ENCODE peak calls at places on chromosomes 5 and 9, in ten cellular contexts. One of them, this sample, is unnamed.
A peak's percentile ranks its signal among the peaks of the same experiment; 100 is the strongest.

GRCh38 chr5:159913048-159913447 is 3.2 kb upstream of the ADRA1B start:
- DNase-seq in GM23248: peak; percentile 88
- DNase-seq in progenitor cell of endocrine pancreas: no peak
- DNase-seq in astrocyte of the spinal cord: peak; percentile 85
- DNase-seq in posterior vena cava: no peak
- DNase-seq in stimulated activated CD8-positive, alpha-beta memory T cell treated with anti-CD3 and anti-CD28 coated beads, Interleukin-15, amount 100 ng/mL, for 4 hours: no peak
- DNase-seq in M059J: peak; percentile 96
- DNase-seq in AML-193: no peak
- DNase-seq in H4: no peak
- DNase-seq in EL: peak; percentile 91
- DNase-seq in this sample: no peak

GRCh38 chr9:136550439-136551085 is 4.7 kb upstream of the NOTCH1 start:
- DNase-seq in astrocyte of the spinal cord: no peak
- DNase-seq in H4: no peak
- DNase-seq in progenitor cell of endocrine pancreas: no peak
- DNase-seq in GM23248: no peak
- DNase-seq in EL: no peak
- DNase-seq in stimulated activated CD8-positive, alpha-beta memory T cell treated with anti-CD3 and anti-CD28 coated beads, Interleukin-15, amount 100 ng/mL, for 4 hours: no peak
- DNase-seq in posterior vena cava: no peak
- DNase-seq in AML-193: no peak
- DNase-seq in M059J: no peak
- DNase-seq in this sample: no peak

GRCh38 chr5:142433526-142434321 is 108.9 kb upstream of the SPRY4 start:
- DNase-seq in GM23248: peak; percentile 57
- DNase-seq in EL: peak; percentile 18
- DNase-seq in posterior vena cava: no peak
- DNase-seq in M059J: peak; percentile 58
- DNase-seq in astrocyte of the spinal cord: peak; percentile 77
- DNase-seq in stimulated activated CD8-positive, alpha-beta memory T cell treated with anti-CD3 and anti-CD28 coated beads, Interleukin-15, amount 100 ng/mL, for 4 hours: no peak
- DNase-seq in AML-193: no peak
- DNase-seq in progenitor cell of endocrine pancreas: no peak
- DNase-seq in H4: no peak
- DNase-seq in this sample: no peak

GRCh38 chr9:3526903-3527652 is 1.3 kb upstream of the RFX3 start:
- DNase-seq in M059J: peak; percentile 41
- DNase-seq in GM23248: peak; percentile 47
- DNase-seq in H4: no peak
- DNase-seq in EL: peak; percentile 30
- DNase-seq in AML-193: no peak
- DNase-seq in astrocyte of the spinal cord: no peak
- DNase-seq in posterior vena cava: no peak
- DNase-seq in stimulated activated CD8-positive, alpha-beta memory T cell treated with anti-CD3 and anti-CD28 coated beads, Interleukin-15, amount 100 ng/mL, for 4 hours: no peak
- DNase-seq in progenitor cell of endocrine pancreas: no peak
- DNase-seq in this sample: peak; percentile 34

GRCh38 chr9:137390553-137391410 is 32.2 kb downstream of the EXD3 start:
- DNase-seq in progenitor cell of endocrine pancreas: no peak
- DNase-seq in astrocyte of the spinal cord: no peak
- DNase-seq in stimulated activated CD8-positive, alpha-beta memory T cell treated with anti-CD3 and anti-CD28 coated beads, Interleukin-15, amount 100 ng/mL, for 4 hours: no peak
- DNase-seq in GM23248: no peak
- DNase-seq in AML-193: no peak
- DNase-seq in H4: no peak
- DNase-seq in M059J: no peak
- DNase-seq in EL: no peak
- DNase-seq in posterior vena cava: no peak
- DNase-seq in this sample: no peak

GRCh38 chr5:179404321-179405053 is 59.2 kb upstream of the ADAMTS2 start:
- DNase-seq in EL: peak; percentile 23
- DNase-seq in progenitor cell of endocrine pancreas: no peak
- DNase-seq in stimulated activated CD8-positive, alpha-beta memory T cell treated with anti-CD3 and anti-CD28 coated beads, Interleukin-15, amount 100 ng/mL, for 4 hours: no peak
- DNase-seq in H4: no peak
- DNase-seq in astrocyte of the spinal cord: no peak
- DNase-seq in AML-193: no peak
- DNase-seq in GM23248: peak; percentile 51
- DNase-seq in posterior vena cava: peak; percentile 70
- DNase-seq in M059J: no peak
- DNase-seq in this sample: peak; percentile 68

GRCh38 chr9:108049026-108049591 is 559.5 kb upstream of the KLF4 start:
- DNase-seq in AML-193: no peak
- DNase-seq in H4: peak; percentile 96
- DNase-seq in posterior vena cava: no peak
- DNase-seq in progenitor cell of endocrine pancreas: no peak
- DNase-seq in M059J: peak; percentile 95
- DNase-seq in EL: peak; percentile 95
- DNase-seq in GM23248: peak; percentile 94
- DNase-seq in stimulated activated CD8-positive, alpha-beta memory T cell treated with anti-CD3 and anti-CD28 coated beads, Interleukin-15, amount 100 ng/mL, for 4 hours: no peak
- DNase-seq in astrocyte of the spinal cord: peak; percentile 95
- DNase-seq in this sample: no peak

GRCh38 chr5:1836176-1836890 is 35.1 kb downstream of the NDUFS6 start:
- DNase-seq in progenitor cell of endocrine pancreas: no peak
- DNase-seq in GM23248: no peak
- DNase-seq in posterior vena cava: peak; percentile 54
- DNase-seq in AML-193: no peak
- DNase-seq in M059J: no peak
- DNase-seq in EL: no peak
- DNase-seq in stimulated activated CD8-positive, alpha-beta memory T cell treated with anti-CD3 and anti-CD28 coated beads, Interleukin-15, amount 100 ng/mL, for 4 hours: no peak
- DNase-seq in H4: no peak
- DNase-seq in astrocyte of the spinal cord: no peak
- DNase-seq in this sample: no peak

GRCh38 chr9:5719546-5719945 is 90.6 kb downstream of the RIC1 start:
- DNase-seq in progenitor cell of endocrine pancreas: no peak
- DNase-seq in posterior vena cava: no peak
- DNase-seq in stimulated activated CD8-positive, alpha-beta memory T cell treated with anti-CD3 and anti-CD28 coated beads, Interleukin-15, amount 100 ng/mL, for 4 hours: no peak
- DNase-seq in H4: no peak
- DNase-seq in AML-193: no peak
- DNase-seq in M059J: peak; percentile 23
- DNase-seq in GM23248: peak; percentile 19
- DNase-seq in EL: peak; percentile 38
- DNase-seq in astrocyte of the spinal cord: no peak
- DNase-seq in this sample: no peak

GRCh38 chr5:153659337-153659736 is 168.9 kb downstream of the GRIA1 start:
- DNase-seq in AML-193: no peak
- DNase-seq in posterior vena cava: no peak
- DNase-seq in H4: no peak
- DNase-seq in M059J: peak; percentile 61
- DNase-seq in GM23248: peak; percentile 82
- DNase-seq in astrocyte of the spinal cord: peak; percentile 76
- DNase-seq in progenitor cell of endocrine pancreas: no peak
- DNase-seq in stimulated activated CD8-positive, alpha-beta memory T cell treated with anti-CD3 and anti-CD28 coated beads, Interleukin-15, amount 100 ng/mL, for 4 hours: no peak
- DNase-seq in EL: peak; percentile 90
- DNase-seq in this sample: no peak

GRCh38 chr5:178131446-178131996 is 707 bp downstream of the RMND5B start:
- DNase-seq in stimulated activated CD8-positive, alpha-beta memory T cell treated with anti-CD3 and anti-CD28 coated beads, Interleukin-15, amount 100 ng/mL, for 4 hours: no peak
- DNase-seq in GM23248: peak; percentile 20
- DNase-seq in astrocyte of the spinal cord: no peak
- DNase-seq in posterior vena cava: no peak
- DNase-seq in EL: no peak
- DNase-seq in AML-193: no peak
- DNase-seq in H4: no peak
- DNase-seq in progenitor cell of endocrine pancreas: no peak
- DNase-seq in M059J: no peak
- DNase-seq in this sample: no peak

GRCh38 chr9:128115187-128116103 is 12.1 kb downstream of the PTGES2 start:
- DNase-seq in EL: no peak
- DNase-seq in H4: no peak
- DNase-seq in AML-193: no peak
- DNase-seq in stimulated activated CD8-positive, alpha-beta memory T cell treated with anti-CD3 and anti-CD28 coated beads, Interleukin-15, amount 100 ng/mL, for 4 hours: no peak
- DNase-seq in posterior vena cava: peak; percentile 65
- DNase-seq in progenitor cell of endocrine pancreas: no peak
- DNase-seq in astrocyte of the spinal cord: no peak
- DNase-seq in GM23248: no peak
- DNase-seq in M059J: no peak
- DNase-seq in this sample: no peak

GRCh38 chr5:139147743-139148079 is 50.5 kb downstream of the SIL1 start:
- DNase-seq in posterior vena cava: peak; percentile 82
- DNase-seq in progenitor cell of endocrine pancreas: no peak
- DNase-seq in H4: peak; percentile 60
- DNase-seq in astrocyte of the spinal cord: peak; percentile 77
- DNase-seq in M059J: peak; percentile 87
- DNase-seq in EL: peak; percentile 75
- DNase-seq in AML-193: no peak
- DNase-seq in GM23248: peak; percentile 77
- DNase-seq in stimulated activated CD8-positive, alpha-beta memory T cell treated with anti-CD3 and anti-CD28 coated beads, Interleukin-15, amount 100 ng/mL, for 4 hours: no peak
- DNase-seq in this sample: peak; percentile 56

GRCh38 chr9:130765135-130766030 is 69.7 kb upstream of the ABL1 start:
- DNase-seq in AML-193: no peak
- DNase-seq in posterior vena cava: no peak
- DNase-seq in M059J: peak; percentile 55
- DNase-seq in EL: peak; percentile 49
- DNase-seq in progenitor cell of endocrine pancreas: no peak
- DNase-seq in astrocyte of the spinal cord: peak; percentile 55
- DNase-seq in GM23248: peak; percentile 43
- DNase-seq in H4: no peak
- DNase-seq in stimulated activated CD8-positive, alpha-beta memory T cell treated with anti-CD3 and anti-CD28 coated beads, Interleukin-15, amount 100 ng/mL, for 4 hours: no peak
- DNase-seq in this sample: no peak

GRCh38 chr9:7760014-7760415 is 39.6 kb downstream of the DMAC1 start:
- DNase-seq in M059J: no peak
- DNase-seq in H4: no peak
- DNase-seq in EL: no peak
- DNase-seq in progenitor cell of endocrine pancreas: no peak
- DNase-seq in GM23248: peak; percentile 3
- DNase-seq in posterior vena cava: no peak
- DNase-seq in astrocyte of the spinal cord: no peak
- DNase-seq in AML-193: no peak
- DNase-seq in stimulated activated CD8-positive, alpha-beta memory T cell treated with anti-CD3 and anti-CD28 coated beads, Interleukin-15, amount 100 ng/mL, for 4 hours: no peak
- DNase-seq in this sample: no peak

GRCh38 chr5:83965431-83965830 is 244.8 kb upstream of the HAPLN1 start:
- DNase-seq in AML-193: peak; percentile 73
- DNase-seq in progenitor cell of endocrine pancreas: no peak
- DNase-seq in stimulated activated CD8-positive, alpha-beta memory T cell treated with anti-CD3 and anti-CD28 coated beads, Interleukin-15, amount 100 ng/mL, for 4 hours: no peak
- DNase-seq in astrocyte of the spinal cord: peak; percentile 25
- DNase-seq in posterior vena cava: no peak
- DNase-seq in GM23248: no peak
- DNase-seq in H4: no peak
- DNase-seq in M059J: no peak
- DNase-seq in EL: no peak
- DNase-seq in this sample: no peak

GRCh38 chr9:35771524-35771923 is 17.4 kb upstream of the MSMP start:
- DNase-seq in stimulated activated CD8-positive, alpha-beta memory T cell treated with anti-CD3 and anti-CD28 coated beads, Interleukin-15, amount 100 ng/mL, for 4 hours: no peak
- DNase-seq in AML-193: no peak
- DNase-seq in posterior vena cava: no peak
- DNase-seq in EL: no peak
- DNase-seq in progenitor cell of endocrine pancreas: no peak
- DNase-seq in astrocyte of the spinal cord: no peak
- DNase-seq in M059J: no peak
- DNase-seq in GM23248: peak; percentile 34
- DNase-seq in H4: no peak
- DNase-seq in this sample: no peak

GRCh38 chr5:152255411-152255810 is 149.7 kb downstream of the NMUR2 start:
- DNase-seq in GM23248: no peak
- DNase-seq in AML-193: no peak
- DNase-seq in EL: no peak
- DNase-seq in astrocyte of the spinal cord: no peak
- DNase-seq in posterior vena cava: no peak
- DNase-seq in progenitor cell of endocrine pancreas: no peak
- DNase-seq in stimulated activated CD8-positive, alpha-beta memory T cell treated with anti-CD3 and anti-CD28 coated beads, Interleukin-15, amount 100 ng/mL, for 4 hours: no peak
- DNase-seq in M059J: no peak
- DNase-seq in H4: no peak
- DNase-seq in this sample: no peak

This sample was measured in SK-N-DZ.